ENCODE peak calls at places on chromosomes 4 and X, in eight cellular contexts. One of them, this sample, is unnamed. For H3K4me1, the result is how much of the 10 kb centered on the place peaks cover.

GRCh38 chr4:57190651-57191481 is 80.7 kb upstream of the IGFBP7 start:
- DNase-seq in cardiac muscle cell: peak
- DNase-seq in heart left ventricle: no peak
- DNase-seq in A549: peak
- DNase-seq in OCI-LY7: peak
- DNase-seq in H9: peak
- DNase-seq in right lobe of liver: no peak
- DNase-seq in CD8-positive, alpha-beta T cell: no peak
- DNase-seq in this sample: peak

GRCh38 chr4:85147481-85148076 is 181.1 kb upstream of the WDFY3 start:
- DNase-seq in cardiac muscle cell: peak
- DNase-seq in heart left ventricle: peak
- DNase-seq in A549: peak
- DNase-seq in OCI-LY7: peak
- DNase-seq in H9: peak
- DNase-seq in right lobe of liver: no peak
- DNase-seq in CD8-positive, alpha-beta T cell: no peak
- DNase-seq in this sample: peak

GRCh38 chr4:81605278-81605677 is 133.6 kb upstream of the RASGEF1B start:
- DNase-seq in cardiac muscle cell: no peak
- DNase-seq in heart left ventricle: no peak
- DNase-seq in A549: no peak
- DNase-seq in OCI-LY7: peak
- DNase-seq in H9: no peak
- DNase-seq in right lobe of liver: no peak
- DNase-seq in CD8-positive, alpha-beta T cell: no peak
- DNase-seq in this sample: no peak

GRCh38 chr4:38857354-38858096 is 908 bp upstream of the TLR6 start:
- DNase-seq in cardiac muscle cell: no peak
- DNase-seq in heart left ventricle: peak
- DNase-seq in A549: peak
- DNase-seq in OCI-LY7: peak
- DNase-seq in H9: no peak
- DNase-seq in right lobe of liver: no peak
- DNase-seq in CD8-positive, alpha-beta T cell: no peak
- DNase-seq in this sample: no peak

GRCh38 chrX:103356023-103356798 is at the start of gene TCEAL9:
- DNase-seq in cardiac muscle cell: peak
- DNase-seq in heart left ventricle: peak
- DNase-seq in A549: peak
- DNase-seq in OCI-LY7: peak
- DNase-seq in H9: peak
- DNase-seq in right lobe of liver: peak
- DNase-seq in CD8-positive, alpha-beta T cell: no peak
- DNase-seq in this sample: no peak

GRCh38 chr4:84985952-84986351 is 19.5 kb upstream of the WDFY3 start:
- DNase-seq in cardiac muscle cell: no peak
- DNase-seq in heart left ventricle: no peak
- DNase-seq in A549: no peak
- DNase-seq in OCI-LY7: no peak
- DNase-seq in H9: no peak
- DNase-seq in right lobe of liver: no peak
- DNase-seq in CD8-positive, alpha-beta T cell: no peak
- DNase-seq in this sample: no peak

GRCh38 chrX:30643313-30643821 is 9.9 kb upstream of the GK start:
- DNase-seq in cardiac muscle cell: no peak
- DNase-seq in heart left ventricle: no peak
- DNase-seq in A549: no peak
- DNase-seq in OCI-LY7: no peak
- DNase-seq in H9: no peak
- DNase-seq in right lobe of liver: no peak
- DNase-seq in CD8-positive, alpha-beta T cell: no peak
- DNase-seq in this sample: no peak

GRCh38 chrX:132956421-132957210 is 1.8 kb downstream of the HS6ST2 start:
- DNase-seq in cardiac muscle cell: peak
- DNase-seq in heart left ventricle: no peak
- DNase-seq in A549: no peak
- DNase-seq in OCI-LY7: no peak
- DNase-seq in H9: no peak
- DNase-seq in right lobe of liver: no peak
- DNase-seq in CD8-positive, alpha-beta T cell: no peak
- DNase-seq in this sample: no peak

GRCh38 chrX:148522006-148522405 is 21.6 kb downstream of the AFF2 start:
- DNase-seq in cardiac muscle cell: no peak
- DNase-seq in heart left ventricle: no peak
- DNase-seq in A549: no peak
- DNase-seq in OCI-LY7: peak
- DNase-seq in H9: no peak
- DNase-seq in right lobe of liver: no peak
- DNase-seq in CD8-positive, alpha-beta T cell: no peak
- DNase-seq in this sample: no peak

GRCh38 chr4:106380179-106380578 is 11.6 kb upstream of the GIMD1 start:
- DNase-seq in cardiac muscle cell: no peak
- DNase-seq in heart left ventricle: no peak
- DNase-seq in A549: no peak
- DNase-seq in OCI-LY7: no peak
- DNase-seq in H9: no peak
- DNase-seq in right lobe of liver: no peak
- DNase-seq in CD8-positive, alpha-beta T cell: no peak
- DNase-seq in this sample: no peak

GRCh38 chr4:67198757-67199156 is 346.5 kb downstream of the CENPC start:
- DNase-seq in cardiac muscle cell: peak
- DNase-seq in heart left ventricle: no peak
- DNase-seq in A549: no peak
- DNase-seq in OCI-LY7: peak
- DNase-seq in H9: peak
- DNase-seq in right lobe of liver: no peak
- DNase-seq in CD8-positive, alpha-beta T cell: no peak
- DNase-seq in this sample: peak

GRCh38 chr4:48109413-48110263 is 24.4 kb downstream of the TXK start:
- DNase-seq in cardiac muscle cell: peak
- DNase-seq in heart left ventricle: no peak
- DNase-seq in A549: peak
- DNase-seq in OCI-LY7: peak
- DNase-seq in H9: no peak
- DNase-seq in right lobe of liver: no peak
- DNase-seq in CD8-positive, alpha-beta T cell: peak
- DNase-seq in this sample: no peak

GRCh38 chrX:24231169-24231568 is 81.6 kb downstream of the ZFX start:
- DNase-seq in cardiac muscle cell: no peak
- DNase-seq in heart left ventricle: no peak
- DNase-seq in A549: peak
- DNase-seq in OCI-LY7: no peak
- DNase-seq in H9: no peak
- DNase-seq in right lobe of liver: no peak
- DNase-seq in CD8-positive, alpha-beta T cell: no peak
- DNase-seq in this sample: no peak

GRCh38 chrX:36407886-36408285 is 488.4 kb downstream of the CFAP47 start:
- DNase-seq in cardiac muscle cell: peak
- DNase-seq in heart left ventricle: no peak
- DNase-seq in A549: no peak
- DNase-seq in OCI-LY7: no peak
- DNase-seq in H9: no peak
- DNase-seq in right lobe of liver: no peak
- DNase-seq in CD8-positive, alpha-beta T cell: no peak
- DNase-seq in this sample: no peak

GRCh38 chrX:130071611-130072349 is 38.5 kb downstream of the ELF4 start:
- DNase-seq in cardiac muscle cell: no peak
- DNase-seq in heart left ventricle: no peak
- DNase-seq in A549: no peak
- DNase-seq in OCI-LY7: no peak
- DNase-seq in H9: no peak
- DNase-seq in right lobe of liver: no peak
- DNase-seq in CD8-positive, alpha-beta T cell: no peak
- DNase-seq in this sample: no peak

GRCh38 chrX:129679856-129680255 is 25.1 kb upstream of the APLN start:
- DNase-seq in cardiac muscle cell: no peak
- DNase-seq in heart left ventricle: no peak
- DNase-seq in A549: no peak
- DNase-seq in OCI-LY7: no peak
- DNase-seq in H9: no peak
- DNase-seq in right lobe of liver: no peak
- DNase-seq in CD8-positive, alpha-beta T cell: no peak
- DNase-seq in this sample: no peak

DNA sequence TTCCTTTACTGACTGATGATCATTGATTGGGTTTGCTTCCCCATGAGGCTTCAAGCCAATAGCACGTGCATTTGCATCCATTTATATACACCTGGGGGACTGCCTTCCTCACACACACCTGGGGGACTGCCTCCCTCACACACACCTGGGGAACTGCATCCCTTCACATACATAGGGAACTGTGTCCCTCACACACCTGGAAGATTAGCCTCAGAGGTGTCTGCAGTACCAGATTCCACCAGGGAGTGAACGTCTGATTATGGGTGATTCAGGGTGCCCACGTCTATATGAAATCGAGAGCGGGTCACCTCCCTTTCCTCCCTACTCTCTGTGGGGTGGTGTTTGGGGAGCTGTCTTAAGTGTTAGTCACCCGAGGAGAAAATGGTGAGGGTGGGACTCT is 16.9 kb downstream of the CD99 start:
- DNase-seq in cardiac muscle cell: no peak
- DNase-seq in heart left ventricle: no peak
- DNase-seq in A549: no peak
- DNase-seq in OCI-LY7: peak
- DNase-seq in H9: no peak
- DNase-seq in right lobe of liver: no peak
- DNase-seq in CD8-positive, alpha-beta T cell: no peak
- DNase-seq in this sample: no peak
- H3K27ac ChIP-seq in cardiac muscle cell: peak
- H3K27ac ChIP-seq in heart left ventricle: no peak
- H3K27ac ChIP-seq in A549: peak
- H3K27ac ChIP-seq in OCI-LY7: peak
- H3K27ac ChIP-seq in H9: no peak
- H3K27ac ChIP-seq in right lobe of liver: no peak
- H3K27ac ChIP-seq in CD8-positive, alpha-beta T cell: no peak
- H3K27ac ChIP-seq in this sample: no peak

GRCh38 chr4:77036206-77036605 is 39.6 kb downstream of the CCNI start:
- DNase-seq in cardiac muscle cell: no peak
- DNase-seq in heart left ventricle: no peak
- DNase-seq in A549: no peak
- DNase-seq in OCI-LY7: no peak
- DNase-seq in H9: no peak
- DNase-seq in right lobe of liver: no peak
- DNase-seq in CD8-positive, alpha-beta T cell: no peak
- DNase-seq in this sample: no peak
- H3K4me1 ChIP-seq in cardiac muscle cell: under half
- H3K4me1 ChIP-seq in heart left ventricle: under half
- H3K4me1 ChIP-seq in A549: under half
- H3K4me1 ChIP-seq in OCI-LY7: under half
- H3K4me1 ChIP-seq in H9: under half
- H3K4me1 ChIP-seq in right lobe of liver: under half
- H3K4me1 ChIP-seq in CD8-positive, alpha-beta T cell: under half
- H3K4me1 ChIP-seq in this sample: under half

DNA sequence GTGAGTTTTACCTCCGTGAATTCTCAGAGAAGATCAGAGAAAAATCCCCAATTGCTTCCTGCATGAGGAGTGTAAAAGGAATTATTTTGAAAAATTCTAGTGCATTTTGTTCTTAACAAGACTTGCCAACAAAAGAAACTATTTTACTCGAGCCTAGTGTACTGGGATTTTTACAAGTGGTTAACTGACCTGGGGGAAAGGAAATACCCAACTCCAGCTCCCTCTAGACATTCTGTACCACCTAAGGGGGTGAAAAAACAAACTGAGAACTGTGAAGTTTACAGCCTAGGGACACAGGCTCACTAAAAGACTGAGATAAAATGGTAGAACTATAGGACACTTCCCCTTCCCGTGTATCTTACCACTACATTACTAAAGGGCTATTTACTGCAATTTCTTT is 2.6 kb upstream of the ADH5 start:
- DNase-seq in cardiac muscle cell: no peak
- DNase-seq in heart left ventricle: no peak
- DNase-seq in A549: no peak
- DNase-seq in OCI-LY7: no peak
- DNase-seq in H9: no peak
- DNase-seq in right lobe of liver: no peak
- DNase-seq in CD8-positive, alpha-beta T cell: no peak
- DNase-seq in this sample: no peak
- H3K27ac ChIP-seq in cardiac muscle cell: peak
- H3K27ac ChIP-seq in heart left ventricle: no peak
- H3K27ac ChIP-seq in A549: no peak
- H3K27ac ChIP-seq in OCI-LY7: no peak
- H3K27ac ChIP-seq in H9: no peak
- H3K27ac ChIP-seq in right lobe of liver: no peak
- H3K27ac ChIP-seq in CD8-positive, alpha-beta T cell: no peak
- H3K27ac ChIP-seq in this sample: no peak

DNA sequence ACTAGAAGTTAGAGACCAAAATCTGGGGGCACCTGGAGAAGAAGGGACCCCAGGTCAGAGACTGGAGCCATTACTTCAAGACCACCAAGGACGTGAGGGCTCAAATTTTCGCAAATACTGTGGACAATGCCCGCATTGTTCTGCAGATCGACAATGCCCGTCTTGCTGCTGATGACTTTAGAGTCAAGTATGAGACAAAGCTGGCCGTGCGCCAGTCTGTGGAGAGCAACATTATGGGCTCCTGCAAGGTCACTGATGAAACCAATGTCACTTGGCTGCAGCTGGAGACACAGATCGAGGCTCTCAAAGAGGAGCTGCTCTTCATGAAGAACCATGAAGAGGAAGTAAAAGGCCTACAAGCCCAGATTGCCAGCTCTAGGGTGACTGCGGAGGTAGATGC is 101.2 kb downstream of the NCAPG start:
- DNase-seq in cardiac muscle cell: no peak
- DNase-seq in heart left ventricle: no peak
- DNase-seq in A549: no peak
- DNase-seq in OCI-LY7: no peak
- DNase-seq in H9: no peak
- DNase-seq in right lobe of liver: no peak
- DNase-seq in CD8-positive, alpha-beta T cell: no peak
- DNase-seq in this sample: no peak
- H3K4me1 ChIP-seq in cardiac muscle cell: under half
- H3K4me1 ChIP-seq in heart left ventricle: under half
- H3K4me1 ChIP-seq in A549: under half
- H3K4me1 ChIP-seq in OCI-LY7: under half
- H3K4me1 ChIP-seq in H9: under half
- H3K4me1 ChIP-seq in right lobe of liver: under half
- H3K4me1 ChIP-seq in CD8-positive, alpha-beta T cell: under half
- H3K4me1 ChIP-seq in this sample: under half

GRCh38 chrX:19739683-19740082 is 147.7 kb downstream of the SH3KBP1 start:
- DNase-seq in cardiac muscle cell: peak
- DNase-seq in heart left ventricle: peak
- DNase-seq in A549: peak
- DNase-seq in OCI-LY7: peak
- DNase-seq in H9: peak
- DNase-seq in right lobe of liver: peak
- DNase-seq in CD8-positive, alpha-beta T cell: peak
- DNase-seq in this sample: peak
- H3K27ac ChIP-seq in cardiac muscle cell: no peak
- H3K27ac ChIP-seq in heart left ventricle: no peak
- H3K27ac ChIP-seq in A549: no peak
- H3K27ac ChIP-seq in OCI-LY7: no peak
- H3K27ac ChIP-seq in H9: no peak
- H3K27ac ChIP-seq in right lobe of liver: no peak
- H3K27ac ChIP-seq in CD8-positive, alpha-beta T cell: no peak
- H3K27ac ChIP-seq in this sample: no peak

GRCh38 chrX:41095174-41095573 is 9.9 kb downstream of the USP9X start:
- DNase-seq in cardiac muscle cell: no peak
- DNase-seq in heart left ventricle: no peak
- DNase-seq in A549: no peak
- DNase-seq in OCI-LY7: no peak
- DNase-seq in H9: no peak
- DNase-seq in right lobe of liver: no peak
- DNase-seq in CD8-positive, alpha-beta T cell: no peak
- DNase-seq in this sample: no peak
- H3K4me1 ChIP-seq in cardiac muscle cell: under half
- H3K4me1 ChIP-seq in heart left ventricle: half or more
- H3K4me1 ChIP-seq in A549: half or more
- H3K4me1 ChIP-seq in OCI-LY7: under half
- H3K4me1 ChIP-seq in H9: under half
- H3K4me1 ChIP-seq in right lobe of liver: under half
- H3K4me1 ChIP-seq in CD8-positive, alpha-beta T cell: half or more
- H3K4me1 ChIP-seq in this sample: under half